ENCODE peak calls at places on chromosome 14, in five cellular contexts. One of them, this sample, is unnamed.

GRCh38 chr14:103329421-103330347 is 4.4 kb upstream of the EIF5 start:
- DNase-seq in mesenchymal stem cell: no peak
- DNase-seq in tibial nerve: no peak
- DNase-seq in IMR-90: peak; percentile 40
- DNase-seq in psoas muscle: no peak
- DNase-seq in this sample: no peak

GRCh38 chr14:36495666-36496065 is 24.4 kb downstream of the NKX2-1 start:
- DNase-seq in mesenchymal stem cell: no peak
- DNase-seq in tibial nerve: no peak
- DNase-seq in IMR-90: no peak
- DNase-seq in psoas muscle: no peak
- DNase-seq in this sample: no peak

GRCh38 chr14:102778616-102779351 is 1.5 kb downstream of the TRAF3 start:
- DNase-seq in mesenchymal stem cell: peak; percentile 52
- DNase-seq in tibial nerve: no peak
- DNase-seq in IMR-90: peak; percentile 19
- DNase-seq in psoas muscle: no peak
- DNase-seq in this sample: no peak

GRCh38 chr14:30623412-30624131 is 1.5 kb downstream of the SCFD1 start:
- DNase-seq in mesenchymal stem cell: no peak
- DNase-seq in tibial nerve: no peak
- DNase-seq in IMR-90: no peak
- DNase-seq in psoas muscle: no peak
- DNase-seq in this sample: no peak

GRCh38 chr14:95428557-95428956 is 87.9 kb downstream of the SYNE3 start:
- DNase-seq in mesenchymal stem cell: no peak
- DNase-seq in tibial nerve: no peak
- DNase-seq in IMR-90: no peak
- DNase-seq in psoas muscle: no peak
- DNase-seq in this sample: no peak

GRCh38 chr14:76953196-76953945 is 75.1 kb downstream of the IRF2BPL start:
- DNase-seq in mesenchymal stem cell: peak; percentile 92
- DNase-seq in tibial nerve: peak; percentile 41
- DNase-seq in IMR-90: peak; percentile 68
- DNase-seq in psoas muscle: peak; percentile 88
- DNase-seq in this sample: peak; percentile 88

GRCh38 chr14:36212987-36213386 is 36.5 kb upstream of the PTCSC3 start:
- DNase-seq in mesenchymal stem cell: no peak
- DNase-seq in tibial nerve: no peak
- DNase-seq in IMR-90: no peak
- DNase-seq in psoas muscle: no peak
- DNase-seq in this sample: no peak

GRCh38 chr14:72810201-72810600 is 83.7 kb downstream of the DPF3 start:
- DNase-seq in mesenchymal stem cell: no peak
- DNase-seq in tibial nerve: no peak
- DNase-seq in IMR-90: no peak
- DNase-seq in psoas muscle: no peak
- DNase-seq in this sample: no peak

GRCh38 chr14:100562751-100563150 is 24.5 kb downstream of the BEGAIN start:
- DNase-seq in mesenchymal stem cell: no peak
- DNase-seq in tibial nerve: no peak
- DNase-seq in IMR-90: no peak
- DNase-seq in psoas muscle: no peak
- DNase-seq in this sample: no peak

GRCh38 chr14:52277552-52277951 is 10.1 kb downstream of the PTGDR start:
- DNase-seq in mesenchymal stem cell: no peak
- DNase-seq in tibial nerve: no peak
- DNase-seq in IMR-90: no peak
- DNase-seq in psoas muscle: no peak
- DNase-seq in this sample: no peak

GRCh38 chr14:61860294-61860918 is 98.2 kb downstream of the SNAPC1 start:
- DNase-seq in mesenchymal stem cell: peak; percentile 37
- DNase-seq in tibial nerve: no peak
- DNase-seq in IMR-90: peak; percentile 42
- DNase-seq in psoas muscle: no peak
- DNase-seq in this sample: peak; percentile 24

GRCh38 chr14:30227871-30228270 is 300.2 kb upstream of the PRKD1 start:
- DNase-seq in mesenchymal stem cell: peak; percentile 59
- DNase-seq in tibial nerve: peak; percentile 43
- DNase-seq in IMR-90: peak; percentile 81
- DNase-seq in psoas muscle: peak; percentile 61
- DNase-seq in this sample: peak; percentile 59

GRCh38 chr14:22081352-22081751 is 407.7 kb upstream of the OR4E1 start:
- DNase-seq in mesenchymal stem cell: no peak
- DNase-seq in tibial nerve: no peak
- DNase-seq in IMR-90: no peak
- DNase-seq in psoas muscle: no peak
- DNase-seq in this sample: no peak

GRCh38 chr14:63468273-63468672 is 74.9 kb downstream of the PPP2R5E start:
- DNase-seq in mesenchymal stem cell: no peak
- DNase-seq in tibial nerve: no peak
- DNase-seq in IMR-90: no peak
- DNase-seq in psoas muscle: no peak
- DNase-seq in this sample: no peak

GRCh38 chr14:22887990-22888378 is 5.0 kb downstream of the REM2 start:
- DNase-seq in mesenchymal stem cell: no peak
- DNase-seq in tibial nerve: no peak
- DNase-seq in IMR-90: no peak
- DNase-seq in psoas muscle: no peak
- DNase-seq in this sample: no peak

GRCh38 chr14:61537567-61538463 is 157.5 kb upstream of the HIF1A start:
- DNase-seq in mesenchymal stem cell: peak; percentile 76
- DNase-seq in tibial nerve: no peak
- DNase-seq in IMR-90: peak; percentile 90
- DNase-seq in psoas muscle: no peak
- DNase-seq in this sample: peak; percentile 52

GRCh38 chr14:21734457-21735074 is 60.9 kb upstream of the OR4E1 start:
- DNase-seq in mesenchymal stem cell: peak; percentile 36
- DNase-seq in tibial nerve: no peak
- DNase-seq in IMR-90: peak; percentile 39
- DNase-seq in psoas muscle: no peak
- DNase-seq in this sample: no peak

GRCh38 chr14:76514599-76514998 is 138.7 kb downstream of the ESRRB start:
- DNase-seq in mesenchymal stem cell: no peak
- DNase-seq in tibial nerve: no peak
- DNase-seq in IMR-90: peak; percentile 2
- DNase-seq in psoas muscle: no peak
- DNase-seq in this sample: peak; percentile 4

GRCh38 chr14:87332001-87332400 is 661.0 kb downstream of the GALC start:
- DNase-seq in mesenchymal stem cell: peak; percentile 6
- DNase-seq in tibial nerve: no peak
- DNase-seq in IMR-90: peak; percentile 73
- DNase-seq in psoas muscle: no peak
- DNase-seq in this sample: no peak

GRCh38 chr14:39505812-39506211 is 73.6 kb upstream of the FBXO33 start:
- DNase-seq in mesenchymal stem cell: no peak
- DNase-seq in tibial nerve: no peak
- DNase-seq in IMR-90: no peak
- DNase-seq in psoas muscle: no peak
- DNase-seq in this sample: no peak

GRCh38 chr14:86404425-86404824 is 874.5 kb downstream of the FLRT2 start:
- DNase-seq in mesenchymal stem cell: no peak
- DNase-seq in tibial nerve: no peak
- DNase-seq in IMR-90: peak; percentile 13
- DNase-seq in psoas muscle: no peak
- DNase-seq in this sample: no peak

GRCh38 chr14:61145258-61145902 is 135.8 kb downstream of the TMEM30B start:
- DNase-seq in mesenchymal stem cell: peak; percentile 71
- DNase-seq in tibial nerve: no peak
- DNase-seq in IMR-90: peak; percentile 99
- DNase-seq in psoas muscle: no peak
- DNase-seq in this sample: peak; percentile 27

GRCh38 chr14:104345316-104346111 is 207.1 kb downstream of the KIF26A start:
- DNase-seq in mesenchymal stem cell: no peak
- DNase-seq in tibial nerve: no peak
- DNase-seq in IMR-90: no peak
- DNase-seq in psoas muscle: no peak
- DNase-seq in this sample: no peak

GRCh38 chr14:25896777-25897176 is 701.1 kb downstream of the NOVA1 start:
- DNase-seq in mesenchymal stem cell: no peak
- DNase-seq in tibial nerve: no peak
- DNase-seq in IMR-90: no peak
- DNase-seq in psoas muscle: no peak
- DNase-seq in this sample: no peak

GRCh38 chr14:30243805-30244204 is 315.2 kb upstream of the G2E3 start:
- DNase-seq in mesenchymal stem cell: no peak
- DNase-seq in tibial nerve: no peak
- DNase-seq in IMR-90: peak; percentile 85
- DNase-seq in psoas muscle: no peak
- DNase-seq in this sample: peak; percentile 26

GRCh38 chr14:33589334-33589733 is 361.5 kb downstream of the EGLN3 start:
- DNase-seq in mesenchymal stem cell: peak; percentile 58
- DNase-seq in tibial nerve: no peak
- DNase-seq in IMR-90: peak; percentile 61
- DNase-seq in psoas muscle: no peak
- DNase-seq in this sample: peak; percentile 34

GRCh38 chr14:65940056-65940735 is 527.7 kb downstream of the FUT8 start:
- DNase-seq in mesenchymal stem cell: no peak
- DNase-seq in tibial nerve: no peak
- DNase-seq in IMR-90: no peak
- DNase-seq in psoas muscle: no peak
- DNase-seq in this sample: no peak

GRCh38 chr14:68813318-68813838 is 20.5 kb upstream of the ZFP36L1 start:
- DNase-seq in mesenchymal stem cell: no peak
- DNase-seq in tibial nerve: no peak
- DNase-seq in IMR-90: no peak
- DNase-seq in psoas muscle: no peak
- DNase-seq in this sample: no peak

GRCh38 chr14:68815288-68816182 is 22.7 kb upstream of the ZFP36L1 start:
- DNase-seq in mesenchymal stem cell: no peak
- DNase-seq in tibial nerve: no peak
- DNase-seq in IMR-90: no peak
- DNase-seq in psoas muscle: peak; percentile 74
- DNase-seq in this sample: no peak

GRCh38 chr14:68816943-68817430 is 24.1 kb upstream of the ZFP36L1 start:
- DNase-seq in mesenchymal stem cell: no peak
- DNase-seq in tibial nerve: no peak
- DNase-seq in IMR-90: no peak
- DNase-seq in psoas muscle: no peak
- DNase-seq in this sample: no peak

GRCh38 chr14:68816183-68816942 is 23.5 kb upstream of the ZFP36L1 start:
- DNase-seq in mesenchymal stem cell: peak; percentile 91
- DNase-seq in tibial nerve: peak; percentile 82
- DNase-seq in IMR-90: peak; percentile 86
- DNase-seq in psoas muscle: peak; percentile 95
- DNase-seq in this sample: peak; percentile 83

DNA sequence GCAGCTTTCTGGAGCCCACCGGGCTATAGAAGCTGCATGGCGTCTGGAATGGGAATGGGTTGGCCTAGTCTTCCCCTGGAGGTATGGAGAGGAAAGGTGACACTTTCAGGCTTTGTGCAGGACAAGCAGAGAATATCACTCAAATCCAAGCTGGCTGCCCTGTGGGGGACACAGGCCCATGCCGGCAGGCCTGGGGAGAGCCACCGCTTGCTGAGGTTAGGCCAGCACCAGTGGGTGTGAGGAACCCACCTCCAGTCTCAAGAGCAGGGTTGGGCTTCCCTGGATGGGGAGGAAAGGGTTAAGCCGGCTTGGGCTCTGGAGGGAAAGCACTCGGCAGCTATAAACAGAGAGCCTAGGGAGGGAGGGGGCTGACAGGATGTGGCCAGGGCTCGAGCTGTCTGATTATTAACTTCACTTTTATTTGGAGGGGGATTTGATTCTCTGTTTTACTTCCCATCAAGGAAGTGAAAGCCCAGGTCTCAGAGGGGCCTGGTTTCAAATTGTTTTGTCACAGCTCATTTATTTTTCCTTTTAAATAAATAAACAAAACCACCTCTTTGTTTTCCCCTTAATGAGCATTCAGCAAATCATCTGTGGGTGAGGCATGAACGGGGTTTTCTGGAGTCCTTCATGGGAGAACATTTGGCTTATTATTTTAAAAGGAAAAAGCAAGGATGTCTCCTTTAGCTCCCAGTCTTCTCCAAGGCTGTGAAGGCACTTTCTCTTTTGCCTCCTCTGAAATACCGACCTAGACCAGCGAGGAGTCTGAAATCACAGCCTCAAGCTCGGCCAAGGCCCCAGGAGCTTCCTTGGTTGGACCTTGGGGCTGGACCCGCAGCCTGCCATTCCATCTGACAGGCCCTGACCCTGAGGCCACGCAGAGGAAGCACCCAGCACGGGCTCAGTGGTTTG is 21.8 kb upstream of the ZFP36L1 start:
- DNase-seq in mesenchymal stem cell: peak; percentile 82
- DNase-seq in tibial nerve: peak; percentile 33
- DNase-seq in IMR-90: peak; percentile 68
- DNase-seq in psoas muscle: peak; percentile 64
- DNase-seq in this sample: peak; percentile 52
- H3K4me3 ChIP-seq in mesenchymal stem cell: peak overlapping the region; percentile 71
- H3K4me3 ChIP-seq in tibial nerve: peak overlapping the region; percentile 62
- H3K4me3 ChIP-seq in IMR-90: peak overlapping the region; percentile 12
- H3K4me3 ChIP-seq in psoas muscle: peak overlapping the region; percentile 72
- H3K4me3 ChIP-seq in this sample: no peak overlapping the region

DNA sequence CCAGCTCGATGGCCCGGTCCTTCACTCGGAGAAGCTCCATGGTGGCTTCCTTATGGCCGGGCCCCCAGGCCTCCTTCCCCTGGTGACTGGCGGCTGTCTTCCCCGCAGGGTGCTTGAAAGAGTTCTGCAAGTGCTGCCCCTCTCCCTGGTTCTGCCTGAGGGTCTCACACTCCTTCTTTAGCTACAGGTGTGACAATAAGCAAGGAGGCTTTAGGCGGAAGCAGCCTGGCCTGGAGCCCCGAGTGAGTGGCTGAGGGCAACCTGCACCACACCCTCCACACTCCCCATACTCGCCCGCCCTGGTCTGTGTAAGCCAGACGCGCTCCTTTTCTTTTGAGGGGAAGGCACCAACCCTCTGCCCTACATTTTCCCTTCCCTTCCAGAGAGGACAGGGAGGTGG is 62.5 kb upstream of the GPR68 start:
- DNase-seq in mesenchymal stem cell: no peak
- DNase-seq in tibial nerve: no peak
- DNase-seq in IMR-90: no peak
- DNase-seq in psoas muscle: no peak
- DNase-seq in this sample: no peak
- H3K36me3 ChIP-seq in mesenchymal stem cell: peaks cover 22% of the 10 kb centered on the region
- H3K36me3 ChIP-seq in tibial nerve: no peaks in the 10 kb centered on the region
- H3K36me3 ChIP-seq in IMR-90: no peaks in the 10 kb centered on the region
- H3K36me3 ChIP-seq in psoas muscle: no peaks in the 10 kb centered on the region
- H3K36me3 ChIP-seq in this sample: no peaks in the 10 kb centered on the region

DNA sequence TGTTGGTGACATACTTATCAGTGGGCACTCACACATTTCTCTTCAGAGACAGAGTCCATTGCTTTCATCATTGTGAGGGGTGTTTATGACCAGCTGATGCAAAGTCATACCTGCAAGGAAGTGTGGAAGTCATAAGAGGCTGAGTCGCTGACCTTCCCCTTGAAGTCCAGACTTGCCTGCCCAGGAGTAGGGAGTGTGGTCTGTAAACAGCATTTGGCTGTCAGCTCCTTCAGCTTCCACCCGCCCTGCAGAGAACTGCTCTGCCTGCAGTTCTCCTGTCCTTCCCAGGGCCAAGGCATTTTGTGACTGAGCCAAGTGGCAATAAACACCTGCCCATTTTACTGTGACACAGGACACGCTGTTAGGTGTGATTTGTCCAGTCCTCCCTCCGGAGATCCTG is 801.3 kb downstream of the BCL11B start:
- DNase-seq in mesenchymal stem cell: no peak
- DNase-seq in tibial nerve: no peak
- DNase-seq in IMR-90: no peak
- DNase-seq in psoas muscle: no peak
- DNase-seq in this sample: no peak
- H3K27me3 ChIP-seq in mesenchymal stem cell: no peaks in the 10 kb centered on the region
- H3K27me3 ChIP-seq in tibial nerve: no peaks in the 10 kb centered on the region
- H3K27me3 ChIP-seq in IMR-90: no peaks in the 10 kb centered on the region
- H3K27me3 ChIP-seq in psoas muscle: no peaks in the 10 kb centered on the region
- H3K27me3 ChIP-seq in this sample: no peaks in the 10 kb centered on the region

GRCh38 chr14:70186826-70187483 is 1.8 kb downstream of the SLC8A3 start:
- DNase-seq in mesenchymal stem cell: no peak
- DNase-seq in tibial nerve: no peak
- DNase-seq in IMR-90: no peak
- DNase-seq in psoas muscle: peak; percentile 95
- DNase-seq in this sample: no peak
- H3K4me3 ChIP-seq in mesenchymal stem cell: peak overlapping the region; percentile 74
- H3K4me3 ChIP-seq in tibial nerve: peak overlapping the region; percentile 55
- H3K4me3 ChIP-seq in IMR-90: peak overlapping the region; percentile 38
- H3K4me3 ChIP-seq in psoas muscle: peak overlapping the region; percentile 91
- H3K4me3 ChIP-seq in this sample: no peak overlapping the region

This sample was measured in MG63.